ENCODE peak calls at places on chromosomes 5 and 9, in seven cellular contexts. One of them, this sample, is unnamed.

GRCh38 chr9:38670542-38671371 is 49.2 kb downstream of the FAM240B start:
- DNase-seq in ELR: no peak
- DNase-seq in anterior cingulate cortex: no peak
- DNase-seq in OCI-LY7: no peak
- DNase-seq in A549: no peak
- DNase-seq in neural crest cell: no peak
- DNase-seq in fibroblast of pulmonary artery: no peak
- DNase-seq in this sample: no peak

GRCh38 chr9:26745111-26745510 is 147.5 kb downstream of the CAAP1 start:
- DNase-seq in neural crest cell: no peak
- DNase-seq in OCI-LY7: no peak
- DNase-seq in fibroblast of pulmonary artery: no peak
- DNase-seq in A549: no peak
- DNase-seq in anterior cingulate cortex: no peak
- DNase-seq in ELR: no peak
- DNase-seq in this sample: no peak

GRCh38 chr9:99057665-99058625 is 47.0 kb upstream of the TGFBR1 start:
- DNase-seq in anterior cingulate cortex: no peak
- DNase-seq in ELR: peak; percentile 94
- DNase-seq in neural crest cell: no peak
- DNase-seq in OCI-LY7: peak; percentile 83
- DNase-seq in fibroblast of pulmonary artery: peak; percentile 55
- DNase-seq in A549: no peak
- DNase-seq in this sample: no peak

GRCh38 chr9:79570449-79571308 is 1.1 kb upstream of the TLE4 start:
- DNase-seq in neural crest cell: peak; percentile 56
- DNase-seq in A549: peak; percentile 69
- DNase-seq in fibroblast of pulmonary artery: peak; percentile 48
- DNase-seq in ELR: peak; percentile 80
- DNase-seq in OCI-LY7: peak; percentile 61
- DNase-seq in anterior cingulate cortex: peak; percentile 49
- DNase-seq in this sample: peak; percentile 88

GRCh38 chr9:135703726-135704125 is 1.7 kb downstream of the KCNT1 start:
- DNase-seq in anterior cingulate cortex: no peak
- DNase-seq in neural crest cell: no peak
- DNase-seq in fibroblast of pulmonary artery: no peak
- DNase-seq in A549: no peak
- DNase-seq in ELR: no peak
- DNase-seq in OCI-LY7: no peak
- DNase-seq in this sample: no peak

GRCh38 chr5:160702856-160703453 is 149.1 kb downstream of the ATP10B start:
- DNase-seq in anterior cingulate cortex: no peak
- DNase-seq in neural crest cell: no peak
- DNase-seq in fibroblast of pulmonary artery: no peak
- DNase-seq in A549: no peak
- DNase-seq in OCI-LY7: no peak
- DNase-seq in ELR: no peak
- DNase-seq in this sample: no peak

GRCh38 chr5:106894964-106895363 is 775.8 kb downstream of the EFNA5 start:
- DNase-seq in A549: no peak
- DNase-seq in OCI-LY7: no peak
- DNase-seq in fibroblast of pulmonary artery: peak; percentile 31
- DNase-seq in neural crest cell: no peak
- DNase-seq in ELR: peak; percentile 28
- DNase-seq in anterior cingulate cortex: no peak
- DNase-seq in this sample: no peak

GRCh38 chr5:75446068-75446467 is 65.4 kb downstream of the CERT1 start:
- DNase-seq in ELR: no peak
- DNase-seq in OCI-LY7: no peak
- DNase-seq in fibroblast of pulmonary artery: no peak
- DNase-seq in neural crest cell: no peak
- DNase-seq in A549: no peak
- DNase-seq in anterior cingulate cortex: no peak
- DNase-seq in this sample: no peak

GRCh38 chr9:124797343-124798103 is 20.6 kb downstream of the OLFML2A start:
- DNase-seq in anterior cingulate cortex: no peak
- DNase-seq in ELR: peak; percentile 15
- DNase-seq in neural crest cell: no peak
- DNase-seq in OCI-LY7: no peak
- DNase-seq in A549: no peak
- DNase-seq in fibroblast of pulmonary artery: peak; percentile 38
- DNase-seq in this sample: no peak

GRCh38 chr5:4684946-4685345 is 455.2 kb upstream of the ADAMTS16 start:
- DNase-seq in fibroblast of pulmonary artery: no peak
- DNase-seq in anterior cingulate cortex: no peak
- DNase-seq in OCI-LY7: no peak
- DNase-seq in A549: no peak
- DNase-seq in neural crest cell: no peak
- DNase-seq in ELR: no peak
- DNase-seq in this sample: no peak

GRCh38 chr9:23322392-23322791 is 503.6 kb downstream of the ELAVL2 start:
- DNase-seq in neural crest cell: no peak
- DNase-seq in fibroblast of pulmonary artery: no peak
- DNase-seq in OCI-LY7: peak; percentile 3
- DNase-seq in ELR: peak; percentile 2
- DNase-seq in anterior cingulate cortex: no peak
- DNase-seq in A549: no peak
- DNase-seq in this sample: peak; percentile 7

GRCh38 chr9:98726735-98727134 is 18.0 kb upstream of the GABBR2 start:
- DNase-seq in fibroblast of pulmonary artery: peak; percentile 69
- DNase-seq in A549: no peak
- DNase-seq in anterior cingulate cortex: peak; percentile 25
- DNase-seq in OCI-LY7: peak; percentile 70
- DNase-seq in neural crest cell: no peak
- DNase-seq in ELR: peak; percentile 42
- DNase-seq in this sample: no peak

GRCh38 chr5:40681351-40682311 is 1.9 kb downstream of the PTGER4 start:
- DNase-seq in anterior cingulate cortex: no peak
- DNase-seq in ELR: no peak
- DNase-seq in neural crest cell: peak; percentile 4
- DNase-seq in fibroblast of pulmonary artery: no peak
- DNase-seq in OCI-LY7: no peak
- DNase-seq in A549: no peak
- DNase-seq in this sample: no peak

GRCh38 chr5:10374032-10374431 is 20.5 kb downstream of the MARCHF6 start:
- DNase-seq in A549: no peak
- DNase-seq in ELR: no peak
- DNase-seq in fibroblast of pulmonary artery: no peak
- DNase-seq in neural crest cell: no peak
- DNase-seq in OCI-LY7: no peak
- DNase-seq in anterior cingulate cortex: no peak
- DNase-seq in this sample: no peak

GRCh38 chr5:172525633-172526360 is 71.5 kb upstream of the SH3PXD2B start:
- DNase-seq in ELR: no peak
- DNase-seq in neural crest cell: no peak
- DNase-seq in anterior cingulate cortex: no peak
- DNase-seq in fibroblast of pulmonary artery: no peak
- DNase-seq in OCI-LY7: no peak
- DNase-seq in A549: no peak
- DNase-seq in this sample: no peak

GRCh38 chr5:124206540-124206939 is 539.9 kb downstream of the ZNF608 start:
- DNase-seq in neural crest cell: no peak
- DNase-seq in A549: no peak
- DNase-seq in ELR: no peak
- DNase-seq in OCI-LY7: no peak
- DNase-seq in fibroblast of pulmonary artery: no peak
- DNase-seq in anterior cingulate cortex: no peak
- DNase-seq in this sample: no peak

GRCh38 chr9:127187231-127187956 is 65.0 kb upstream of the ANGPTL2 start:
- DNase-seq in fibroblast of pulmonary artery: peak; percentile 99
- DNase-seq in ELR: peak; percentile 93
- DNase-seq in OCI-LY7: no peak
- DNase-seq in neural crest cell: no peak
- DNase-seq in anterior cingulate cortex: no peak
- DNase-seq in A549: peak; percentile 55
- DNase-seq in this sample: no peak

GRCh38 chr9:93154293-93154903 is 20.3 kb upstream of the NINJ1 start:
- DNase-seq in neural crest cell: peak; percentile 66
- DNase-seq in OCI-LY7: peak; percentile 71
- DNase-seq in ELR: peak; percentile 56
- DNase-seq in anterior cingulate cortex: peak; percentile 14
- DNase-seq in A549: peak; percentile 47
- DNase-seq in fibroblast of pulmonary artery: no peak
- DNase-seq in this sample: peak; percentile 79

GRCh38 chr9:16337322-16338029 is 533.0 kb downstream of the BNC2 start:
- DNase-seq in A549: peak; percentile 94
- DNase-seq in fibroblast of pulmonary artery: peak; percentile 86
- DNase-seq in ELR: peak; percentile 98
- DNase-seq in anterior cingulate cortex: no peak
- DNase-seq in neural crest cell: no peak
- DNase-seq in OCI-LY7: no peak
- DNase-seq in this sample: no peak

GRCh38 chr5:96048763-96049162 is 87.1 kb upstream of the ELL2 start:
- DNase-seq in OCI-LY7: no peak
- DNase-seq in ELR: no peak
- DNase-seq in A549: no peak
- DNase-seq in neural crest cell: no peak
- DNase-seq in anterior cingulate cortex: no peak
- DNase-seq in fibroblast of pulmonary artery: peak; percentile 13
- DNase-seq in this sample: peak; percentile 12

GRCh38 chr9:114374936-114375335 is 12.8 kb downstream of the AKNA start:
- DNase-seq in anterior cingulate cortex: no peak
- DNase-seq in OCI-LY7: no peak
- DNase-seq in neural crest cell: no peak
- DNase-seq in fibroblast of pulmonary artery: no peak
- DNase-seq in A549: no peak
- DNase-seq in ELR: no peak
- DNase-seq in this sample: no peak

GRCh38 chr5:39947657-39948056 is 522.9 kb upstream of the DAB2 start:
- DNase-seq in ELR: peak; percentile 17
- DNase-seq in A549: peak; percentile 6
- DNase-seq in neural crest cell: no peak
- DNase-seq in anterior cingulate cortex: no peak
- DNase-seq in OCI-LY7: no peak
- DNase-seq in fibroblast of pulmonary artery: peak; percentile 28
- DNase-seq in this sample: no peak

This sample was measured in HEK293T.